ENCODE peak calls at places on chromosomes 12 and 14, in six cellular contexts. D is hepatocyte, C is neuronal stem cell, S is HCT116, J is A549, Q is GM23248. X is an unnamed sample.

GRCh38 chr14:75299064-75299463 is 20.4 kb downstream of the FOS start:
- DNase-seq in D (peak; percentile 60), C (no peak), S (no peak), J (no peak), Q (peak; percentile 64), X (no peak)

GRCh38 chr14:33150662-33151061 is 212.0 kb downstream of the NPAS3 start:
- DNase-seq in D (no peak), C (no peak), S (no peak), J (no peak), Q (no peak), X (no peak)

GRCh38 chr14:44204061-44204815 is 302.8 kb downstream of the FSCB start:
- DNase-seq in D (no peak), C (no peak), S (no peak), J (no peak), Q (no peak), X (no peak)

GRCh38 chr12:56288705-56289387 is 11.3 kb downstream of the CS start:
- DNase-seq in D (no peak), C (no peak), S (no peak), J (no peak), Q (no peak), X (no peak)

GRCh38 chr14:55580401-55581010 is 499 bp downstream of the KTN1 start:
- DNase-seq in D (peak; percentile 71), C (peak; percentile 50), S (no peak), J (no peak), Q (peak; percentile 67), X (peak; percentile 58)

GRCh38 chr12:92132282-92132681 is 13.4 kb downstream of the BTG1 start:
- DNase-seq in D (no peak), C (no peak), S (no peak), J (no peak), Q (no peak), X (no peak)

GRCh38 chr14:66403183-66403582 is 83.0 kb upstream of the CCDC196 start:
- DNase-seq in D (peak; percentile 44), C (no peak), S (no peak), J (peak; percentile 13), Q (peak; percentile 56), X (no peak)

GRCh38 chr14:37172024-37172869 is at the start of gene SLC25A21:
- DNase-seq in D (peak; percentile 83), C (peak; percentile 61), S (peak; percentile 71), J (peak; percentile 90), Q (peak; percentile 84), X (no peak)

GRCh38 chr12:90027889-90028570 is 319.4 kb upstream of the ATP2B1 start:
- DNase-seq in D (no peak), C (no peak), S (no peak), J (no peak), Q (peak; percentile 5), X (no peak)

GRCh38 chr12:31370645-31371620 is 45.0 kb upstream of the SINHCAF start:
- DNase-seq in D (peak; percentile 77), C (peak; percentile 82), S (no peak), J (no peak), Q (no peak), X (no peak)

GRCh38 chr12:92717202-92717601 is 14.4 kb downstream of the PLEKHG7 start:
- DNase-seq in D (no peak), C (no peak), S (peak; percentile 13), J (no peak), Q (peak; percentile 55), X (no peak)

GRCh38 chr12:1884651-1885050 is 33.8 kb downstream of the CACNA2D4 start:
- DNase-seq in D (no peak), C (no peak), S (no peak), J (no peak), Q (no peak), X (no peak)

GRCh38 chr14:105026789-105027563 is 6.1 kb upstream of the CDCA4 start:
- DNase-seq in D (no peak), C (no peak), S (peak; percentile 37), J (no peak), Q (peak; percentile 46), X (no peak)
- H3K4me2 ChIP-seq in D (no peak overlapping the region), C (no peak overlapping the region), S (no peak overlapping the region), J (peak overlapping the region; percentile 6), Q (no peak overlapping the region), X (no peak overlapping the region)

DNA sequence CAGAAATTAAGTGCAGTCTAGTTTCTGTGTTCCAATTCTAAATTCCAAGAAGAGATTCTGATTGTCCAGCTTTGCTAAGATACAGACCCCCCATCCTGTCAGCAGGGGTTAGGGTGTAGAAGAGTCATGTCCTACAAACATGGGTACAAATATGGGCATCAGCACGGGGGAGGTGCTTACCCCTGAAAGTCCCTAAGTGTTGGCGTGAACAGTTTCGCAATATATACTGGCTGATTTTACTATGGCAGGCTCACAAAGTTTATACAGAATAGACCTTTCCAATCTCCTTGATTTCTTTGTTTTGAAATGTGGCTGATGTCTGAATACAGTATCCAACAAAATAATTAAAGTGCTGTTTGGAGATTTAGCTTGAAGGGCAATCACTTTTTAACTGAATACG is 71.6 kb upstream of the PPM1H start:
- DNase-seq in D (no peak), C (no peak), S (no peak), J (no peak), Q (no peak), X (no peak)
- H3K9me3 ChIP-seq in D (no peaks in the 10 kb centered on the region), C (no peaks in the 10 kb centered on the region), S (no peaks in the 10 kb centered on the region), J (no peaks in the 10 kb centered on the region), Q (no peaks in the 10 kb centered on the region), X (no peaks in the 10 kb centered on the region)

GRCh38 chr14:102236026-102236425 is 68.9 kb downstream of the MOK start:
- DNase-seq in D (no peak), C (no peak), S (no peak), J (no peak), Q (no peak), X (no peak)
- H3K4me2 ChIP-seq in D (no peak overlapping the region), C (no peak overlapping the region), S (no peak overlapping the region), J (no peak overlapping the region), Q (no peak overlapping the region), X (no peak overlapping the region)

GRCh38 chr14:42541535-42542001 is 934.9 kb downstream of the LRFN5 start:
- DNase-seq in D (no peak), C (no peak), S (no peak), J (no peak), Q (peak; percentile 58), X (no peak)
- H3K9me3 ChIP-seq in D (no peaks in the 10 kb centered on the region), C (no peaks in the 10 kb centered on the region), S (peaks cover 3% of the 10 kb centered on the region), J (no peaks in the 10 kb centered on the region), Q (no peaks in the 10 kb centered on the region), X (no peaks in the 10 kb centered on the region)

GRCh38 chr12:25690996-25691864 is 138.1 kb upstream of the LMNTD1 start:
- DNase-seq in D (no peak), C (no peak), S (no peak), J (no peak), Q (no peak), X (no peak)
- H3K4me2 ChIP-seq in D (no peak overlapping the region), C (no peak overlapping the region), S (no peak overlapping the region), J (no peak overlapping the region), Q (peak overlapping the region; percentile 40), X (no peak overlapping the region)